ENCODE peak calls at places on chromosome 14, in ten cellular contexts. One of them, this sample, is unnamed.

GRCh38 chr14:69605761-69606160 is 5.6 kb upstream of the SUSD6 start:
- DNase-seq in HCT116: no peak
- DNase-seq in hepatocyte: no peak
- DNase-seq in thyroid gland: no peak
- DNase-seq in tibial nerve: no peak
- DNase-seq in transverse colon: peak; percentile 43
- DNase-seq in right lobe of liver: no peak
- DNase-seq in psoas muscle: no peak
- DNase-seq in endodermal cell: no peak
- DNase-seq in prostate gland: no peak
- DNase-seq in this sample: no peak

GRCh38 chr14:65213316-65213715 is 111.0 kb upstream of the MAX start:
- DNase-seq in prostate gland: no peak
- DNase-seq in thyroid gland: no peak
- DNase-seq in endodermal cell: no peak
- DNase-seq in hepatocyte: no peak
- DNase-seq in HCT116: no peak
- DNase-seq in psoas muscle: no peak
- DNase-seq in right lobe of liver: no peak
- DNase-seq in transverse colon: no peak
- DNase-seq in tibial nerve: no peak
- DNase-seq in this sample: no peak

GRCh38 chr14:104677506-104678332 is 11.7 kb upstream of the INF2 start:
- DNase-seq in prostate gland: peak; percentile 53
- DNase-seq in right lobe of liver: peak; percentile 69
- DNase-seq in psoas muscle: peak; percentile 84
- DNase-seq in HCT116: no peak
- DNase-seq in transverse colon: peak; percentile 73
- DNase-seq in endodermal cell: peak; percentile 93
- DNase-seq in tibial nerve: peak; percentile 63
- DNase-seq in hepatocyte: peak; percentile 86
- DNase-seq in thyroid gland: peak; percentile 78
- DNase-seq in this sample: peak; percentile 82

GRCh38 chr14:68691031-68691864 is 101.6 kb downstream of the ZFP36L1 start:
- DNase-seq in prostate gland: no peak
- DNase-seq in HCT116: no peak
- DNase-seq in thyroid gland: no peak
- DNase-seq in hepatocyte: no peak
- DNase-seq in transverse colon: no peak
- DNase-seq in right lobe of liver: no peak
- DNase-seq in tibial nerve: no peak
- DNase-seq in psoas muscle: peak; percentile 44
- DNase-seq in endodermal cell: peak; percentile 82
- DNase-seq in this sample: no peak

GRCh38 chr14:54579606-54580005 is 12.7 kb downstream of the SAMD4A start:
- DNase-seq in tibial nerve: no peak
- DNase-seq in psoas muscle: no peak
- DNase-seq in HCT116: no peak
- DNase-seq in thyroid gland: no peak
- DNase-seq in hepatocyte: peak; percentile 70
- DNase-seq in right lobe of liver: no peak
- DNase-seq in prostate gland: no peak
- DNase-seq in endodermal cell: no peak
- DNase-seq in transverse colon: no peak
- DNase-seq in this sample: no peak

GRCh38 chr14:68012861-68013260 is 193.3 kb downstream of the RAD51B start:
- DNase-seq in tibial nerve: no peak
- DNase-seq in prostate gland: no peak
- DNase-seq in hepatocyte: no peak
- DNase-seq in HCT116: no peak
- DNase-seq in endodermal cell: no peak
- DNase-seq in thyroid gland: no peak
- DNase-seq in psoas muscle: no peak
- DNase-seq in right lobe of liver: no peak
- DNase-seq in transverse colon: no peak
- DNase-seq in this sample: no peak

GRCh38 chr14:59087240-59087639 is 101.2 kb upstream of the DAAM1 start:
- DNase-seq in hepatocyte: no peak
- DNase-seq in psoas muscle: no peak
- DNase-seq in endodermal cell: no peak
- DNase-seq in HCT116: no peak
- DNase-seq in prostate gland: no peak
- DNase-seq in right lobe of liver: no peak
- DNase-seq in transverse colon: no peak
- DNase-seq in thyroid gland: no peak
- DNase-seq in tibial nerve: no peak
- DNase-seq in this sample: no peak

GRCh38 chr14:66395300-66395699 is 90.9 kb upstream of the CCDC196 start:
- DNase-seq in thyroid gland: no peak
- DNase-seq in endodermal cell: peak; percentile 49
- DNase-seq in psoas muscle: no peak
- DNase-seq in right lobe of liver: no peak
- DNase-seq in HCT116: no peak
- DNase-seq in transverse colon: no peak
- DNase-seq in tibial nerve: no peak
- DNase-seq in prostate gland: no peak
- DNase-seq in hepatocyte: no peak
- DNase-seq in this sample: no peak

GRCh38 chr14:72966038-72966437 is 39.8 kb downstream of the DCAF4 start:
- DNase-seq in tibial nerve: no peak
- DNase-seq in right lobe of liver: no peak
- DNase-seq in endodermal cell: no peak
- DNase-seq in psoas muscle: no peak
- DNase-seq in thyroid gland: no peak
- DNase-seq in HCT116: no peak
- DNase-seq in hepatocyte: no peak
- DNase-seq in transverse colon: no peak
- DNase-seq in prostate gland: no peak
- DNase-seq in this sample: no peak

GRCh38 chr14:72970058-72970630 is 43.9 kb downstream of the DCAF4 start:
- DNase-seq in transverse colon: no peak
- DNase-seq in tibial nerve: no peak
- DNase-seq in thyroid gland: no peak
- DNase-seq in endodermal cell: no peak
- DNase-seq in HCT116: no peak
- DNase-seq in hepatocyte: no peak
- DNase-seq in psoas muscle: peak; percentile 57
- DNase-seq in prostate gland: no peak
- DNase-seq in right lobe of liver: no peak
- DNase-seq in this sample: peak; percentile 22

GRCh38 chr14:72974661-72975060 is 48.4 kb downstream of the DCAF4 start:
- DNase-seq in right lobe of liver: no peak
- DNase-seq in transverse colon: no peak
- DNase-seq in prostate gland: no peak
- DNase-seq in tibial nerve: no peak
- DNase-seq in thyroid gland: no peak
- DNase-seq in psoas muscle: no peak
- DNase-seq in HCT116: no peak
- DNase-seq in hepatocyte: no peak
- DNase-seq in endodermal cell: no peak
- DNase-seq in this sample: no peak

GRCh38 chr14:72975776-72976175 is 49.5 kb downstream of the DCAF4 start:
- DNase-seq in endodermal cell: peak; percentile 70
- DNase-seq in thyroid gland: no peak
- DNase-seq in tibial nerve: no peak
- DNase-seq in right lobe of liver: no peak
- DNase-seq in hepatocyte: no peak
- DNase-seq in HCT116: no peak
- DNase-seq in transverse colon: no peak
- DNase-seq in psoas muscle: no peak
- DNase-seq in prostate gland: no peak
- DNase-seq in this sample: no peak

GRCh38 chr14:72970824-72971434 is 44.7 kb downstream of the DCAF4 start:
- DNase-seq in endodermal cell: no peak
- DNase-seq in hepatocyte: no peak
- DNase-seq in right lobe of liver: no peak
- DNase-seq in psoas muscle: no peak
- DNase-seq in HCT116: no peak
- DNase-seq in thyroid gland: no peak
- DNase-seq in tibial nerve: no peak
- DNase-seq in prostate gland: no peak
- DNase-seq in transverse colon: no peak
- DNase-seq in this sample: no peak
- H3K36me3 ChIP-seq in endodermal cell: peaks cover 37% of the 10 kb centered on the region
- H3K36me3 ChIP-seq in hepatocyte: no peaks in the 10 kb centered on the region
- H3K36me3 ChIP-seq in right lobe of liver: peaks cover 45% of the 10 kb centered on the region
- H3K36me3 ChIP-seq in psoas muscle: peaks cover 78% of the 10 kb centered on the region
- H3K36me3 ChIP-seq in HCT116: no peaks in the 10 kb centered on the region
- H3K36me3 ChIP-seq in thyroid gland: peaks cover 53% of the 10 kb centered on the region
- H3K36me3 ChIP-seq in tibial nerve: peaks cover 3% of the 10 kb centered on the region
- H3K36me3 ChIP-seq in prostate gland: peaks cover 18% of the 10 kb centered on the region
- H3K36me3 ChIP-seq in transverse colon: no peaks in the 10 kb centered on the region
- H3K36me3 ChIP-seq in this sample: peaks cover 76% of the 10 kb centered on the region

GRCh38 chr14:52825085-52825484 is 33.7 kb upstream of the GNPNAT1 start:
- DNase-seq in prostate gland: no peak
- DNase-seq in thyroid gland: no peak
- DNase-seq in endodermal cell: no peak
- DNase-seq in hepatocyte: no peak
- DNase-seq in transverse colon: no peak
- DNase-seq in HCT116: no peak
- DNase-seq in psoas muscle: no peak
- DNase-seq in tibial nerve: no peak
- DNase-seq in right lobe of liver: no peak
- DNase-seq in this sample: no peak

GRCh38 chr14:52827426-52827825 is 36.0 kb upstream of the GNPNAT1 start:
- DNase-seq in thyroid gland: no peak
- DNase-seq in hepatocyte: no peak
- DNase-seq in endodermal cell: peak; percentile 71
- DNase-seq in right lobe of liver: no peak
- DNase-seq in psoas muscle: no peak
- DNase-seq in HCT116: no peak
- DNase-seq in transverse colon: no peak
- DNase-seq in tibial nerve: no peak
- DNase-seq in prostate gland: no peak
- DNase-seq in this sample: no peak

GRCh38 chr14:52824479-52824878 is 33.1 kb upstream of the GNPNAT1 start:
- DNase-seq in transverse colon: no peak
- DNase-seq in psoas muscle: no peak
- DNase-seq in prostate gland: no peak
- DNase-seq in endodermal cell: no peak
- DNase-seq in tibial nerve: no peak
- DNase-seq in HCT116: no peak
- DNase-seq in hepatocyte: no peak
- DNase-seq in right lobe of liver: no peak
- DNase-seq in thyroid gland: no peak
- DNase-seq in this sample: no peak

DNA sequence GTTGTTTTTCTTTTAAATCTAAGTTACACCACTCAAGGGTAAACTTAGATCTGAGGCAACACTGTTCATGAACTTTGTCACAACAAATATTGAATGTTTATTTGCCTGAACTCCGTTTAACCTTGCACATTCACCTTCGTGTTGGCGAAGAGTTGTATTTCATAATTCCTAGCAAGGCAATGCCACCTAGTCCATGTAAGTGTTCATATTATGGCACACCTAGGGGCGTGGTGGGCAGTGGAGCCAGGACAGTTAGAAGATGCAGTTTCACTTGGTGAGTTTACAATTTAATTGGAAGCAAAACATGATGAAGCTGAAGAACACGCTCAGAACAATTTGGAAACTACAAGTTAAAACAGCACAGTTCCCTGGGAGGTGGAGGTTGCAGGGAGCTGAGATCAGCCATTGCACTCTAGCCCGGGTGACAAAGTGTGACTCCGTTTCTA is 30.4 kb upstream of the GNPNAT1 start:
- DNase-seq in psoas muscle: no peak
- DNase-seq in endodermal cell: no peak
- DNase-seq in right lobe of liver: peak; percentile 76
- DNase-seq in thyroid gland: no peak
- DNase-seq in transverse colon: no peak
- DNase-seq in prostate gland: no peak
- DNase-seq in tibial nerve: no peak
- DNase-seq in HCT116: no peak
- DNase-seq in hepatocyte: peak; percentile 12
- DNase-seq in this sample: no peak
- TF ChIP-seq CTCF in psoas muscle: no peak
- TF ChIP-seq CTCF in endodermal cell: no peak
- TF ChIP-seq CTCF in right lobe of liver: no peak
- TF ChIP-seq CTCF in thyroid gland: no peak
- TF ChIP-seq CTCF in transverse colon: no peak
- TF ChIP-seq CTCF in prostate gland: no peak
- TF ChIP-seq CTCF in tibial nerve: no peak
- TF ChIP-seq CTCF in HCT116: no peak
- TF ChIP-seq CTCF in hepatocyte: no peak
- TF ChIP-seq CTCF in this sample: no peak

GRCh38 chr14:91307652-91308051 is 63.1 kb upstream of the GPR68 start:
- DNase-seq in thyroid gland: no peak
- DNase-seq in prostate gland: no peak
- DNase-seq in hepatocyte: no peak
- DNase-seq in endodermal cell: no peak
- DNase-seq in right lobe of liver: no peak
- DNase-seq in HCT116: no peak
- DNase-seq in psoas muscle: no peak
- DNase-seq in tibial nerve: no peak
- DNase-seq in transverse colon: no peak
- DNase-seq in this sample: no peak

GRCh38 chr14:91306547-91306946 is 62.0 kb upstream of the GPR68 start:
- DNase-seq in psoas muscle: no peak
- DNase-seq in endodermal cell: no peak
- DNase-seq in hepatocyte: no peak
- DNase-seq in transverse colon: no peak
- DNase-seq in prostate gland: no peak
- DNase-seq in thyroid gland: no peak
- DNase-seq in right lobe of liver: no peak
- DNase-seq in HCT116: no peak
- DNase-seq in tibial nerve: no peak
- DNase-seq in this sample: no peak

GRCh38 chr14:91305650-91306431 is 61.3 kb upstream of the GPR68 start:
- DNase-seq in right lobe of liver: no peak
- DNase-seq in tibial nerve: no peak
- DNase-seq in thyroid gland: no peak
- DNase-seq in hepatocyte: no peak
- DNase-seq in prostate gland: no peak
- DNase-seq in endodermal cell: peak; percentile 67
- DNase-seq in psoas muscle: no peak
- DNase-seq in transverse colon: no peak
- DNase-seq in HCT116: no peak
- DNase-seq in this sample: no peak

GRCh38 chr14:91308337-91308736 is 63.8 kb upstream of the GPR68 start:
- DNase-seq in psoas muscle: no peak
- DNase-seq in transverse colon: no peak
- DNase-seq in tibial nerve: no peak
- DNase-seq in right lobe of liver: no peak
- DNase-seq in endodermal cell: no peak
- DNase-seq in thyroid gland: no peak
- DNase-seq in HCT116: no peak
- DNase-seq in prostate gland: no peak
- DNase-seq in hepatocyte: no peak
- DNase-seq in this sample: no peak

GRCh38 chr14:91307046-91307445 is 62.5 kb upstream of the GPR68 start:
- DNase-seq in endodermal cell: no peak
- DNase-seq in transverse colon: no peak
- DNase-seq in psoas muscle: no peak
- DNase-seq in prostate gland: no peak
- DNase-seq in HCT116: no peak
- DNase-seq in tibial nerve: no peak
- DNase-seq in right lobe of liver: no peak
- DNase-seq in thyroid gland: no peak
- DNase-seq in hepatocyte: no peak
- DNase-seq in this sample: no peak
- H3K36me3 ChIP-seq in endodermal cell: peaks cover 42% of the 10 kb centered on the region
- H3K36me3 ChIP-seq in transverse colon: no peaks in the 10 kb centered on the region
- H3K36me3 ChIP-seq in psoas muscle: no peaks in the 10 kb centered on the region
- H3K36me3 ChIP-seq in prostate gland: no peaks in the 10 kb centered on the region
- H3K36me3 ChIP-seq in HCT116: peaks cover 9% of the 10 kb centered on the region
- H3K36me3 ChIP-seq in tibial nerve: no peaks in the 10 kb centered on the region
- H3K36me3 ChIP-seq in right lobe of liver: no peaks in the 10 kb centered on the region
- H3K36me3 ChIP-seq in thyroid gland: no peaks in the 10 kb centered on the region
- H3K36me3 ChIP-seq in hepatocyte: no peaks in the 10 kb centered on the region
- H3K36me3 ChIP-seq in this sample: peaks cover 2% of the 10 kb centered on the region

GRCh38 chr14:47606601-47607000 is 68.8 kb downstream of the MDGA2 start:
- DNase-seq in endodermal cell: no peak
- DNase-seq in hepatocyte: no peak
- DNase-seq in transverse colon: no peak
- DNase-seq in thyroid gland: no peak
- DNase-seq in psoas muscle: no peak
- DNase-seq in HCT116: no peak
- DNase-seq in prostate gland: no peak
- DNase-seq in tibial nerve: no peak
- DNase-seq in right lobe of liver: no peak
- DNase-seq in this sample: no peak
- TF ChIP-seq CTCF in endodermal cell: no peak
- TF ChIP-seq CTCF in hepatocyte: no peak
- TF ChIP-seq CTCF in transverse colon: no peak
- TF ChIP-seq CTCF in thyroid gland: no peak
- TF ChIP-seq CTCF in psoas muscle: no peak
- TF ChIP-seq CTCF in HCT116: no peak
- TF ChIP-seq CTCF in prostate gland: no peak
- TF ChIP-seq CTCF in tibial nerve: no peak
- TF ChIP-seq CTCF in right lobe of liver: no peak
- TF ChIP-seq CTCF in this sample: no peak

This sample was measured in left ventricle myocardium inferior.